ENCODE peak calls at places on chromosome 17, in four cellular contexts. One of them, this sample, is unnamed.

GRCh38 chr17:28482551-28483199 is 9.2 kb downstream of the SLC13A2 start:
- DNase-seq in breast epithelium: no peak
- DNase-seq in vagina: no peak
- DNase-seq in CD4-positive, CD25-positive, alpha-beta regulatory T cell: no peak
- DNase-seq in this sample: no peak

GRCh38 chr17:42509916-42510315 is 26.1 kb upstream of the NAGLU start:
- DNase-seq in breast epithelium: no peak
- DNase-seq in vagina: no peak
- DNase-seq in CD4-positive, CD25-positive, alpha-beta regulatory T cell: no peak
- DNase-seq in this sample: no peak

GRCh38 chr17:3911271-3912053 is 4.8 kb downstream of the P2RX1 start:
- DNase-seq in breast epithelium: no peak
- DNase-seq in vagina: no peak
- DNase-seq in CD4-positive, CD25-positive, alpha-beta regulatory T cell: peak; percentile 55
- DNase-seq in this sample: peak; percentile 84

GRCh38 chr17:38868095-38868967 is 1.5 kb upstream of the LASP1 start:
- DNase-seq in breast epithelium: no peak
- DNase-seq in vagina: no peak
- DNase-seq in CD4-positive, CD25-positive, alpha-beta regulatory T cell: no peak
- DNase-seq in this sample: no peak

GRCh38 chr17:30225919-30226553 is 9.5 kb downstream of the SLC6A4 start:
- DNase-seq in breast epithelium: no peak
- DNase-seq in vagina: no peak
- DNase-seq in CD4-positive, CD25-positive, alpha-beta regulatory T cell: no peak
- DNase-seq in this sample: no peak

GRCh38 chr17:69828087-69828486 is 246.9 kb upstream of the KCNJ16 start:
- DNase-seq in breast epithelium: no peak
- DNase-seq in vagina: no peak
- DNase-seq in CD4-positive, CD25-positive, alpha-beta regulatory T cell: no peak
- DNase-seq in this sample: no peak

GRCh38 chr17:44828919-44829557 is 1.0 kb downstream of the GJC1 start:
- DNase-seq in breast epithelium: no peak
- DNase-seq in vagina: no peak
- DNase-seq in CD4-positive, CD25-positive, alpha-beta regulatory T cell: no peak
- DNase-seq in this sample: no peak

GRCh38 chr17:29149431-29150064 is 30.6 kb downstream of the MYO18A start:
- DNase-seq in breast epithelium: no peak
- DNase-seq in vagina: no peak
- DNase-seq in CD4-positive, CD25-positive, alpha-beta regulatory T cell: no peak
- DNase-seq in this sample: peak; percentile 45

GRCh38 chr17:56679148-56679766 is 85.8 kb downstream of the NOG start:
- DNase-seq in breast epithelium: no peak
- DNase-seq in vagina: no peak
- DNase-seq in CD4-positive, CD25-positive, alpha-beta regulatory T cell: no peak
- DNase-seq in this sample: no peak

GRCh38 chr17:35116845-35117244 is 2.8 kb downstream of the RAD51D start:
- DNase-seq in breast epithelium: no peak
- DNase-seq in vagina: no peak
- DNase-seq in CD4-positive, CD25-positive, alpha-beta regulatory T cell: no peak
- DNase-seq in this sample: no peak

GRCh38 chr17:51890710-51891109 is 267.8 kb downstream of the CA10 start:
- DNase-seq in breast epithelium: no peak
- DNase-seq in vagina: no peak
- DNase-seq in CD4-positive, CD25-positive, alpha-beta regulatory T cell: no peak
- DNase-seq in this sample: no peak

GRCh38 chr17:48724241-48725004 is 1.4 kb downstream of the PRAC2 start:
- DNase-seq in breast epithelium: peak; percentile 88
- DNase-seq in vagina: no peak
- DNase-seq in CD4-positive, CD25-positive, alpha-beta regulatory T cell: peak; percentile 59
- DNase-seq in this sample: peak; percentile 70

GRCh38 chr17:47999612-48000011 is 28.7 kb downstream of the CDK5RAP3 start:
- DNase-seq in breast epithelium: no peak
- DNase-seq in vagina: no peak
- DNase-seq in CD4-positive, CD25-positive, alpha-beta regulatory T cell: no peak
- DNase-seq in this sample: no peak

GRCh38 chr17:19716108-19717030 is at the start of gene SLC47A2:
- DNase-seq in breast epithelium: no peak
- DNase-seq in vagina: no peak
- DNase-seq in CD4-positive, CD25-positive, alpha-beta regulatory T cell: no peak
- DNase-seq in this sample: no peak

GRCh38 chr17:50035421-50035879 is 20.5 kb upstream of the ITGA3 start:
- DNase-seq in breast epithelium: no peak
- DNase-seq in vagina: peak; percentile 91
- DNase-seq in CD4-positive, CD25-positive, alpha-beta regulatory T cell: no peak
- DNase-seq in this sample: no peak

GRCh38 chr17:36742267-36743000 is 141.1 kb downstream of the MRM1 start:
- DNase-seq in breast epithelium: no peak
- DNase-seq in vagina: no peak
- DNase-seq in CD4-positive, CD25-positive, alpha-beta regulatory T cell: no peak
- DNase-seq in this sample: no peak

GRCh38 chr17:69335018-69335417 is 8.1 kb upstream of the ABCA5 start:
- DNase-seq in breast epithelium: no peak
- DNase-seq in vagina: no peak
- DNase-seq in CD4-positive, CD25-positive, alpha-beta regulatory T cell: no peak
- DNase-seq in this sample: no peak

GRCh38 chr17:41835214-41835799 is 725 bp downstream of the NT5C3B start:
- DNase-seq in breast epithelium: no peak
- DNase-seq in vagina: no peak
- DNase-seq in CD4-positive, CD25-positive, alpha-beta regulatory T cell: no peak
- DNase-seq in this sample: no peak

GRCh38 chr17:8053600-8053999 is 14.7 kb downstream of the ALOX15B start:
- DNase-seq in breast epithelium: no peak
- DNase-seq in vagina: no peak
- DNase-seq in CD4-positive, CD25-positive, alpha-beta regulatory T cell: no peak
- DNase-seq in this sample: no peak

GRCh38 chr17:64615025-64615677 is 47.0 kb downstream of the SMURF2 start:
- DNase-seq in breast epithelium: no peak
- DNase-seq in vagina: no peak
- DNase-seq in CD4-positive, CD25-positive, alpha-beta regulatory T cell: no peak
- DNase-seq in this sample: no peak

GRCh38 chr17:4329838-4330237 is 36.6 kb downstream of the UBE2G1 start:
- DNase-seq in breast epithelium: no peak
- DNase-seq in vagina: no peak
- DNase-seq in CD4-positive, CD25-positive, alpha-beta regulatory T cell: no peak
- DNase-seq in this sample: no peak

GRCh38 chr17:3475812-3476686 is at the start of gene ASPA:
- DNase-seq in breast epithelium: no peak
- DNase-seq in vagina: no peak
- DNase-seq in CD4-positive, CD25-positive, alpha-beta regulatory T cell: no peak
- DNase-seq in this sample: no peak

GRCh38 chr17:57051886-57052342 is 33.1 kb upstream of the AKAP1 start:
- DNase-seq in breast epithelium: no peak
- DNase-seq in vagina: no peak
- DNase-seq in CD4-positive, CD25-positive, alpha-beta regulatory T cell: no peak
- DNase-seq in this sample: no peak

GRCh38 chr17:21018894-21019293 is 23.9 kb downstream of the USP22 start:
- DNase-seq in breast epithelium: no peak
- DNase-seq in vagina: no peak
- DNase-seq in CD4-positive, CD25-positive, alpha-beta regulatory T cell: no peak
- DNase-seq in this sample: no peak
- H3K27ac ChIP-seq in breast epithelium: no peak overlapping the region
- H3K27ac ChIP-seq in vagina: no peak overlapping the region
- H3K27ac ChIP-seq in CD4-positive, CD25-positive, alpha-beta regulatory T cell: no peak overlapping the region
- H3K27ac ChIP-seq in this sample: no peak overlapping the region

GRCh38 chr17:11668633-11669032 is 70.4 kb downstream of the DNAH9 start:
- DNase-seq in breast epithelium: no peak
- DNase-seq in vagina: no peak
- DNase-seq in CD4-positive, CD25-positive, alpha-beta regulatory T cell: no peak
- DNase-seq in this sample: no peak
- H3K27ac ChIP-seq in breast epithelium: no peak overlapping the region
- H3K27ac ChIP-seq in vagina: no peak overlapping the region
- H3K27ac ChIP-seq in CD4-positive, CD25-positive, alpha-beta regulatory T cell: no peak overlapping the region
- H3K27ac ChIP-seq in this sample: no peak overlapping the region

GRCh38 chr17:39925282-39926134 is 1.9 kb downstream of the ORMDL3 start:
- DNase-seq in breast epithelium: no peak
- DNase-seq in vagina: no peak
- DNase-seq in CD4-positive, CD25-positive, alpha-beta regulatory T cell: no peak
- DNase-seq in this sample: no peak
- H3K27ac ChIP-seq in breast epithelium: peak overlapping the region; percentile 93
- H3K27ac ChIP-seq in vagina: no peak overlapping the region
- H3K27ac ChIP-seq in CD4-positive, CD25-positive, alpha-beta regulatory T cell: peak overlapping the region; percentile 86
- H3K27ac ChIP-seq in this sample: peak overlapping the region; percentile 95

DNA sequence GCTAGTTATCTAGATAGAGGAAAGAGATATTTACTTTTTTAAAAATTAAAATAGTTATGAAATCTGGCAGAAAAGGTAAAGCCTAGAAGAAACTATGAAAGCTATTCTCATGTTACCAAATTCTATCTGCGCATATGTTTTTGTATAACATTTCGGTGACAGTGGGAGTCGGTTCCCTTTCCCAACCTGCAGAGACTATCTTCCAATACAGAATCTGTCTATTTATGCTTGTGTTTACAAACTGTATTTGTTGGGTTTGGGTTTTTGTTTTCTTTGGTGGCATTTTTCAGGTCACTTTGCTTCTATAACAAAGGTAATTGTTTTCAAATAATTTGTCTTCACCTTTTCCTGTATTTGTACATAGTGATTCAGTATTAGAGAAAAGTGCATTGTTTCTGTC is 69.8 kb downstream of the YPEL2 start:
- DNase-seq in breast epithelium: no peak
- DNase-seq in vagina: no peak
- DNase-seq in CD4-positive, CD25-positive, alpha-beta regulatory T cell: no peak
- DNase-seq in this sample: no peak
- H3K27ac ChIP-seq in breast epithelium: no peak overlapping the region
- H3K27ac ChIP-seq in vagina: peak overlapping the region; percentile 15
- H3K27ac ChIP-seq in CD4-positive, CD25-positive, alpha-beta regulatory T cell: peak overlapping the region; percentile 10
- H3K27ac ChIP-seq in this sample: no peak overlapping the region

This sample was measured in upper lobe of left lung.